ENCODE peak calls at places on chromosomes 11 and 22, in six cellular contexts. O is B cell, G is C1 segment of cervical spinal cord, J is NCI-H2081, F is thoracic aorta, V is fibroblast of villous mesenchyme. P is an unnamed sample.

GRCh38 chr22:48187272-48187855 is 1424.9 kb downstream of the TBC1D22A start:
- DNase-seq in J (no peak), V (no peak), O (no peak), F (no peak), G (no peak), P (peak)

GRCh38 chr11:27717801-27718229 is 17.6 kb upstream of the BDNF start:
- DNase-seq in F (no peak), O (no peak), V (no peak), G (no peak), J (peak), P (no peak)

GRCh38 chr11:63237413-63237812 is 6.0 kb downstream of the SLC22A25 start:
- DNase-seq in J (no peak), O (no peak), F (no peak), G (no peak), V (no peak), P (no peak)

GRCh38 chr22:42745118-42745517 is 24.4 kb upstream of the A4GALT start:
- DNase-seq in J (no peak), O (no peak), G (no peak), F (no peak), V (peak), P (no peak)

GRCh38 chr11:46332568-46333128 is 14.6 kb upstream of the DGKZ start:
- DNase-seq in G (no peak), F (no peak), V (no peak), O (no peak), J (no peak), P (no peak)

GRCh38 chr22:48227341-48228018 is 1465.0 kb downstream of the TBC1D22A start:
- DNase-seq in J (no peak), F (no peak), O (no peak), V (no peak), G (no peak), P (no peak)

GRCh38 chr11:125871391-125872137 is 15.9 kb upstream of the HYLS1 start:
- DNase-seq in J (peak), G (no peak), F (no peak), O (no peak), V (peak), P (no peak)

GRCh38 chr22:26894362-26894761 is 237.0 kb downstream of the MIAT start:
- DNase-seq in V (peak), J (no peak), G (no peak), O (no peak), F (no peak), P (no peak)

GRCh38 chr22:22903355-22903777 is 15.8 kb downstream of the IGLL5 start:
- DNase-seq in O (no peak), V (no peak), G (no peak), J (no peak), F (no peak), P (no peak)

GRCh38 chr11:61613711-61614254 is 32.9 kb upstream of the SYT7 start:
- DNase-seq in F (no peak), O (no peak), G (no peak), V (no peak), J (no peak), P (no peak)

GRCh38 chr11:34492806-34493414 is 20.7 kb downstream of the ELF5 start:
- DNase-seq in O (peak), V (peak), J (peak), F (no peak), G (no peak), P (peak)

GRCh38 chr11:114080219-114080618 is 20.7 kb downstream of the ZBTB16 start:
- DNase-seq in G (no peak), F (no peak), O (no peak), V (peak), J (no peak), P (no peak)

GRCh38 chr11:105181521-105181920 is 42.0 kb upstream of the CARD18 start:
- DNase-seq in V (peak), J (no peak), G (no peak), O (no peak), F (no peak), P (no peak)

GRCh38 chr11:63876616-63877015 is 37.7 kb downstream of the MARK2 start:
- DNase-seq in J (no peak), O (no peak), V (no peak), G (no peak), F (no peak), P (no peak)

GRCh38 chr22:46622081-46622521 is 1.9 kb downstream of the GRAMD4 start:
- DNase-seq in V (no peak), J (no peak), O (no peak), G (no peak), F (no peak), P (no peak)

GRCh38 chr11:67698247-67698646 is 23.8 kb upstream of the ALDH3B2 start:
- DNase-seq in G (no peak), J (no peak), V (no peak), F (no peak), O (no peak), P (no peak)

GRCh38 chr22:46849101-46849500 is 86.7 kb downstream of the TBC1D22A start:
- DNase-seq in J (no peak), F (no peak), G (no peak), O (peak), V (no peak), P (no peak)

GRCh38 chr22:25497269-25497668 is 67.2 kb upstream of the GRK3 start:
- DNase-seq in F (no peak), O (no peak), J (no peak), V (no peak), G (no peak), P (no peak)

GRCh38 chr11:56637500-56637899 is 4.7 kb downstream of the OR5AP2 start:
- DNase-seq in G (no peak), V (no peak), J (no peak), F (no peak), O (no peak), P (no peak)

GRCh38 chr11:1890856-1891830 is 552 bp downstream of the PRR33 start:
- DNase-seq in G (no peak), O (no peak), V (no peak), F (no peak), J (no peak), P (peak)

GRCh38 chr11:67006029-67006884 is 16.7 kb upstream of the SYT12 start:
- DNase-seq in O (no peak), F (no peak), G (no peak), J (peak), V (peak), P (no peak)

GRCh38 chr22:23250424-23251363 is 70.4 kb downstream of the BCR start:
- DNase-seq in F (no peak), O (no peak), G (no peak), J (no peak), V (no peak), P (no peak)

GRCh38 chr11:104609297-104609696 is 289.0 kb downstream of the CASP12 start:
- DNase-seq in V (peak), O (peak), F (no peak), G (no peak), J (peak), P (no peak)

GRCh38 chr22:36244522-36245391 is 5.4 kb upstream of the APOL2 start:
- DNase-seq in V (no peak), G (no peak), F (no peak), J (no peak), O (no peak), P (peak)

GRCh38 chr11:116606060-116606459 is 166.7 kb downstream of the BUD13 start:
- DNase-seq in O (no peak), V (no peak), J (no peak), F (no peak), G (no peak), P (peak)

P was measured in lower leg skin.